ENCODE peak calls at places on chromosomes 2 and 18, in five cellular contexts. H, W, J, Y and G are unnamed samples.

GRCh38 chr18:62741584-62741983 is 26.2 kb downstream of the PHLPP1 start:
- ATAC-seq in H (no peak), Y (peak; percentile 10), W (peak; percentile 49), J (peak; percentile 54), G (no peak)

GRCh38 chr18:27184115-27185024 is 738 bp downstream of the CHST9 start:
- ATAC-seq in W (peak; percentile 22), Y (no peak), J (no peak), H (no peak), G (no peak)

GRCh38 chr18:46759885-46760284 is 3.0 kb upstream of the ST8SIA5 start:
- ATAC-seq in H (no peak), J (no peak), Y (no peak), W (no peak), G (no peak)

GRCh38 chr2:126722081-126722480 is 66.1 kb downstream of the GYPC start:
- ATAC-seq in J (no peak), Y (no peak), W (no peak), H (no peak), G (no peak)

GRCh38 chr2:61763605-61764034 is 90.2 kb downstream of the FAM161A start:
- ATAC-seq in W (peak; percentile 78), Y (peak; percentile 86), H (peak; percentile 24), J (peak; percentile 85), G (peak; percentile 83)

GRCh38 chr2:138475394-138475793 is 26.2 kb upstream of the SPOPL start:
- ATAC-seq in W (no peak), H (peak; percentile 92), Y (no peak), J (no peak), G (no peak)

GRCh38 chr2:47631840-47632398 is 151.0 kb upstream of the MSH6 start:
- ATAC-seq in Y (peak; percentile 35), W (peak; percentile 41), H (no peak), J (peak; percentile 97), G (peak; percentile 63)

GRCh38 chr2:222250313-222250712 is 48.5 kb downstream of the PAX3 start:
- ATAC-seq in W (no peak), J (no peak), Y (no peak), H (peak; percentile 27), G (no peak)

GRCh38 chr18:63098014-63098981 is 221.3 kb downstream of the BCL2 start:
- ATAC-seq in W (no peak), Y (no peak), H (peak; percentile 79), J (no peak), G (peak; percentile 32)

GRCh38 chr18:46079336-46079735 is 7.3 kb upstream of the PSTPIP2 start:
- ATAC-seq in W (no peak), H (no peak), Y (no peak), J (no peak), G (no peak)

GRCh38 chr2:41119489-41119888 is 667.6 kb upstream of the SLC8A1 start:
- ATAC-seq in J (no peak), H (no peak), Y (no peak), W (no peak), G (no peak)

GRCh38 chr2:63078852-63079606 is 28.4 kb downstream of the OTX1 start:
- ATAC-seq in Y (no peak), J (no peak), W (peak; percentile 88), H (peak; percentile 88), G (no peak)

GRCh38 chr2:170554278-170554955 is 160.7 kb upstream of the SP5 start:
- ATAC-seq in W (no peak), J (no peak), H (no peak), Y (no peak), G (peak; percentile 36)

GRCh38 chr2:150389487-150389886 is 98.0 kb downstream of the RND3 start:
- ATAC-seq in W (no peak), Y (no peak), J (no peak), H (no peak), G (no peak)

GRCh38 chr18:13616525-13617035 is 109.8 kb downstream of the FAM210A start:
- ATAC-seq in J (no peak), H (no peak), W (no peak), Y (no peak), G (no peak)

GRCh38 chr2:14743883-14744282 is 111.4 kb downstream of the LRATD1 start:
- ATAC-seq in W (no peak), J (no peak), Y (no peak), H (no peak), G (no peak)

GRCh38 chr2:230164139-230164538 is 55.6 kb downstream of the SP110 start:
- ATAC-seq in Y (no peak), J (no peak), W (no peak), H (no peak), G (no peak)

GRCh38 chr2:230160112-230160660 is 59.6 kb downstream of the SP110 start:
- ATAC-seq in W (peak; percentile 75), Y (peak; percentile 82), J (peak; percentile 48), H (peak; percentile 81), G (no peak)

GRCh38 chr2:230166557-230167170 is 53.1 kb downstream of the SP110 start:
- ATAC-seq in H (no peak), J (no peak), Y (no peak), W (no peak), G (no peak)

GRCh38 chr2:230161180-230161579 is 58.6 kb downstream of the SP110 start:
- ATAC-seq in J (no peak), H (peak; percentile 14), W (no peak), Y (no peak), G (no peak)

DNA sequence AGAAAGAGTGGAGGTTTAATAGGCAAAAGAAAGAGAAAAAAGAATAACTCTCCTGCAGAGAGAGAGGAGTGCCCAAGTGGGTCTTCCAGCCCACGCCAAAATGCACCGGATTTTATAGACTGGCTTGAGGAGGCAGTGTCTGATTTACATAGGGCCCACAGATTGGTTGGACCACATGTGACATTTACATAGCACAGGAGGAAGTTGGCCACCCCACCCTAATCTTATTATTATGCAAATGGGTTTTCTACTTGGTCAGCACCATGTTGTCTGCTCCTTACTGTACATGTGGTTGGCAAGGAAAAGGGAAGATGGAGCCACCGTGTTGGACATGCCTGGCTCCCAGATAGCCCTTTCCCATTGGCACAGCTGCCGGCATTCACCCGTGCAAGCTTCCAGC is 56.8 kb downstream of the SP110 start:
- ATAC-seq in H (no peak), J (no peak), Y (no peak), W (peak; percentile 88), G (no peak)
- H3K4me3 ChIP-seq in H (no peak overlapping the region), J (no peak overlapping the region), Y (no peak overlapping the region), W (no peak overlapping the region), G (no peak overlapping the region)

GRCh38 chr2:45889620-45890019 is 238.1 kb downstream of the PRKCE start:
- ATAC-seq in Y (peak; percentile 34), J (no peak), H (peak; percentile 72), W (no peak), G (no peak)
- TF ChIP-seq EP300 in Y (no peak), J (no peak), H (no peak), W (no peak), G (no peak)

DNA sequence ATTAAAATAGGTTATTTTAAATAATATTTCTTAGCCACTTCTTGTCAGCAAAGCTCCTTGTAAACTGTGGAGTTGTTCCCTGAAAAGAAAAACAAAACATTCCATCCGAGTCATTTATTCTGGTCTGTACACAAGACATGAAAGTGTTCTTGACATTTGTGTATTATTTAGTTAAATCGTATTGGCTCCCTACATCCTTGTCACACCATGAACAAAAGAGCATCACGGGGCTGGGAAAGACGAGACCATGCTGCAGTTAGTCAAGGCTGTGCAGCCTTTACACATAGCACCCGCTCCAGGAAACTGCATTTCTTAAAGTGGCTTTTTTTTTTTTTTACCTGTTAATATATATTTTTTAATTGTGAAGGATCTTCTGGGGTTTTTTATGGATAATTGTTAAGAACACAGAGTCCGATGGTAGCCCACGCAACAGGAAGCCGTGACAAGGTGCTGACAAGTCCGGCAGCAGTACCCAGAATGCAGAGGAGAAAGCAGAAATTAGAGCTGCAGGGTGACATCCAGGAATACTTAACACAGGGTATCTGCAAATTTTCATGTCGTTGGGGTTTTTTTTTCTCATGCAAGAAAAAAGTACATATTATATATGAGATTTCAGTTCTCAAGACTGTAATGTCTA is 588.4 kb downstream of the ARHGAP15 start:
- ATAC-seq in J (no peak), W (no peak), Y (no peak), H (no peak), G (no peak)
- H3K4me3 ChIP-seq in J (no peak overlapping the region), W (no peak overlapping the region), Y (no peak overlapping the region), H (no peak overlapping the region), G (no peak overlapping the region)

GRCh38 chr18:25599443-25599842 is 247.5 kb upstream of the ZNF521 start:
- ATAC-seq in Y (no peak), J (no peak), W (no peak), H (no peak), G (no peak)

GRCh38 chr18:25604909-25605247 is 252.9 kb upstream of the ZNF521 start:
- ATAC-seq in Y (peak; percentile 28), H (no peak), W (no peak), J (no peak), G (no peak)

GRCh38 chr18:25604231-25604908 is 252.4 kb upstream of the ZNF521 start:
- ATAC-seq in H (no peak), J (no peak), W (no peak), Y (no peak), G (no peak)

GRCh38 chr18:25605322-25605721 is 253.4 kb upstream of the ZNF521 start:
- ATAC-seq in W (peak; percentile 39), Y (no peak), H (no peak), J (no peak), G (no peak)
- TF ChIP-seq EP300 in W (no peak), Y (no peak), H (no peak), J (no peak), G (no peak)